ENCODE peak calls at places on chromosomes 11 and 22, in four cellular contexts. B, N, H and Y are unnamed samples.

GRCh38 chr22:24938741-24939341 is 7.7 kb downstream of the LHFPL7 start:
- DNase-seq in B (peak), H (peak), N (no peak), Y (no peak)

GRCh38 chr11:1048375-1049070 is 12.0 kb upstream of the MUC6 start:
- DNase-seq in H (no peak), N (no peak), B (no peak), Y (no peak)

GRCh38 chr22:50169774-50170341 is 673 bp upstream of the PANX2 start:
- DNase-seq in N (no peak), B (no peak), H (peak), Y (no peak)

GRCh38 chr11:85745626-85746025 is 59.6 kb upstream of the CCDC89 start:
- DNase-seq in B (no peak), H (no peak), N (no peak), Y (no peak)

GRCh38 chr11:134277176-134278001 is 1.2 kb downstream of the GLB1L3 start:
- DNase-seq in H (no peak), B (no peak), N (no peak), Y (no peak)

GRCh38 chr22:50600541-50600940 is at the start of gene MAPK8IP2:
- DNase-seq in N (no peak), B (no peak), H (no peak), Y (no peak)

GRCh38 chr11:8227156-8228152 is 36.2 kb downstream of the LMO1 start:
- DNase-seq in H (no peak), B (no peak), N (no peak), Y (peak)

GRCh38 chr11:111967651-111968050 is 30.5 kb downstream of the DIXDC1 start:
- DNase-seq in B (no peak), H (no peak), N (peak), Y (no peak)

GRCh38 chr11:97398246-97398645 is 1008.4 kb downstream of the JRKL start:
- DNase-seq in B (no peak), N (no peak), H (no peak), Y (no peak)

GRCh38 chr11:120219935-120220746 is 9.3 kb downstream of the OAF start:
- DNase-seq in N (no peak), H (no peak), B (no peak), Y (no peak)

GRCh38 chr22:47921906-47922305 is 1159.5 kb downstream of the TBC1D22A start:
- DNase-seq in N (no peak), H (no peak), B (no peak), Y (no peak)

GRCh38 chr11:123194308-123195181 is 503 bp downstream of the CLMP start:
- DNase-seq in H (peak), N (no peak), B (no peak), Y (no peak)

GRCh38 chr11:66864172-66864901 is 7.5 kb downstream of the LRFN4 start:
- DNase-seq in H (no peak), N (no peak), B (no peak), Y (no peak)

GRCh38 chr11:114345575-114346222 is 49.5 kb downstream of the NNMT start:
- DNase-seq in N (no peak), B (no peak), H (no peak), Y (no peak)

GRCh38 chr11:119101759-119102423 is at the start of gene DPAGT1:
- DNase-seq in N (peak), H (peak), B (peak), Y (peak)

GRCh38 chr22:20129747-20130014 is 1.9 kb upstream of the ZDHHC8 start:
- DNase-seq in H (no peak), B (no peak), N (no peak), Y (no peak)

GRCh38 chr11:100753562-100753961 is 66.5 kb downstream of the ARHGAP42 start:
- DNase-seq in N (no peak), H (no peak), B (no peak), Y (no peak)

GRCh38 chr11:15346907-15347306 is 232.2 kb downstream of the INSC start:
- DNase-seq in B (no peak), H (no peak), N (no peak), Y (no peak)

GRCh38 chr22:40721266-40721665 is 42.0 kb downstream of the MCHR1 start:
- DNase-seq in B (no peak), H (peak), N (no peak), Y (no peak)

GRCh38 chr11:44269369-44270351 is 40.3 kb downstream of the ALX4 start:
- DNase-seq in H (peak), N (no peak), B (no peak), Y (no peak)

GRCh38 chr11:113373306-113373705 is 14.3 kb upstream of the ANKK1 start:
- DNase-seq in N (no peak), B (no peak), H (peak), Y (no peak)

GRCh38 chr11:67632982-67633755 is 3.4 kb upstream of the NUDT8 start:
- DNase-seq in B (no peak), N (peak), H (no peak), Y (no peak)

GRCh38 chr22:20952544-20953341 is 14.3 kb upstream of the AIFM3 start:
- DNase-seq in B (no peak), H (no peak), N (no peak), Y (no peak)

GRCh38 chr11:92739020-92739419 is 230.4 kb upstream of the MTNR1B start:
- DNase-seq in B (no peak), N (no peak), H (peak), Y (no peak)

GRCh38 chr11:7314811-7315604 is 63.3 kb downstream of the SYT9 start:
- DNase-seq in B (no peak), N (no peak), H (no peak), Y (no peak)

GRCh38 chr11:29280452-29280851 is 736.4 kb downstream of the KCNA4 start:
- DNase-seq in H (peak), B (no peak), N (no peak), Y (peak)
- H3K4me3 ChIP-seq in H (no peak), B (no peak), N (no peak), Y (no peak)

DNA sequence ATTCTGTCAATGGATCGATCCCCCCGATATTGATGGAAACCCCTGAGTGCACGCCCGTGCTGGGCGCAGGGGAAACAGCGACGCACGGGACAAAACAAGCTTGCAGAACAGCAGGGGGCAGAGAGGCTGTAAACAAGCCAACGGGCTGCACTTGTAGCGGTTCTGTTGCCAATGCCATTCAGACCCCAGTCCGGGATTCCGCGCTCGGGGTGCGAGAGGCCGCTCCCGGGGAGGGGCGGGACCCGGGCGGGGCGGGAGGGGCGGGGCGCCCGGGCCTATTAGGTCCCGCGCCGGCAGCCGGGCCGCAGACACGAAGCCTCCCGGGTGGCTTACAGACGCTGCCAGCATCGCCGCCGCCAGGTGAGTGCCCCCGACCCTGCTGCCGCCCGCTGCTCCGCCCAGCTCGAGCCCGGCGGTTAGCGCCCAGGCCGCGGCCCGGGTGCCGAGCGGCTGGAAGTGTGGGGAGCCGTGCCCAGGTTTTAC is at the start of gene BIK:
- DNase-seq in H (peak), N (peak), B (no peak), Y (no peak)
- TF ChIP-seq CTCF in H (peak), N (no peak), B (no peak), Y (peak)

DNA sequence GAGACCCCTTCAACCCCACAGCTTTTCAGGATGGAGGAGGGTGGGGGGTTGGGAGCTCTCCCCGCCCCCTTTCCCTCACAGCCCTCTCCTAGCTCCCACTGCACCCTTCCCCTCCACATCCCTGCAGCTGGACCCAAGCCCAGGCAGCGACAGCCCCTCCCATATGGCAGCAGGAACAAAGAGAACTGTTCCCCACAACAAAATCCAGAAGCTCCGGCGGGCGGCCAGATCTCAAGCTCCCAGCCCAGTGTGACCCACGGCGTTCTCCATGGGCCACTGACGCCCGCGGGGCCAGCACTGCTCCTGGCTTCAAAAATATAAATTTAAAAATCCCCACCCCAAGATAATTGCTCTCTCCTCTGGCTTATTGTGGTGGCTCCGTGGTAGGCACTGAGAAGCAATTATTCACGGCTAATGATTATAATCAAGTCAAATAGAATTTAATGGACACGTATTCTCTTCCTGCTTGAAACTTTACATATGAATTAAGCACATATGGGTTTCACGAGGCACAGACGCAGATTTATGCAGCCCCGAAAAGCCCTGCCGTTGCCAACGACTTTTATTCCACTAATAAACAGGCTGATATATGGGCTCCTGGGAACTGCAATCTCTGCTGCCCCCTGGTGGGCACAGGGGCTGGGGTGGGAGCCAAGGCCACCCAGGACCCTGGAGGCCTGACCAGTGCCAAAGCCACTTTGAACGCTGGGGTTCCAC is 17.6 kb downstream of the MACROD1 start:
- DNase-seq in H (peak), B (peak), N (peak), Y (peak)
- H3K4me3 ChIP-seq in H (peak), B (peak), N (peak), Y (no peak)

DNA sequence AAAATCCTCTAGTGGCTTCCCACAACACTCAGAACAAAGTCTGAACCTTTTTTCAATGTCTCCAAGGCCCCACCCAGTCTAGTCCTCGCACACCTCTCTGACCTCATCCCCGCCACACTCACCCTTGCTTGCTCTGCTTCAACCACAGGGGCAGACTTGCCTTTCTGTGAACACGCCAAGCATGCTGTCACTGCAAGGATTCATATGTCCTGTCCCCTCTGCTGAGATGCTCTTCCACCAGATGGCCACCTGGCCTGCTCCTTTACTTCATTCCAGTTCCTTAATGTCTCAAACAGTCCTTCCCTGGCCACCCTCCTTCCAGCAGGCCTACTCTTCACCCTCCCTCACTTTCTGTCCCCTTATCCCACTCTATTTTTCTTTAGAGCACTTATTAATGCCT is 60.6 kb upstream of the ARHGAP20 start:
- DNase-seq in H (no peak), N (no peak), B (no peak), Y (no peak)
- TF ChIP-seq CTCF in H (no peak), N (no peak), B (no peak), Y (no peak)

GRCh38 chr11:46616551-46617450 is at the start of gene HARBI1:
- DNase-seq in H (peak), B (peak), N (peak), Y (no peak)

GRCh38 chr11:46607516-46607915 is 9.5 kb downstream of the HARBI1 start:
- DNase-seq in N (no peak), H (no peak), B (no peak), Y (no peak)

GRCh38 chr11:46615756-46616155 is 1.3 kb downstream of the HARBI1 start:
- DNase-seq in N (no peak), B (no peak), H (no peak), Y (no peak)

GRCh38 chr11:46611526-46612304 is 5.3 kb downstream of the HARBI1 start:
- DNase-seq in N (no peak), H (no peak), B (no peak), Y (no peak)

DNA sequence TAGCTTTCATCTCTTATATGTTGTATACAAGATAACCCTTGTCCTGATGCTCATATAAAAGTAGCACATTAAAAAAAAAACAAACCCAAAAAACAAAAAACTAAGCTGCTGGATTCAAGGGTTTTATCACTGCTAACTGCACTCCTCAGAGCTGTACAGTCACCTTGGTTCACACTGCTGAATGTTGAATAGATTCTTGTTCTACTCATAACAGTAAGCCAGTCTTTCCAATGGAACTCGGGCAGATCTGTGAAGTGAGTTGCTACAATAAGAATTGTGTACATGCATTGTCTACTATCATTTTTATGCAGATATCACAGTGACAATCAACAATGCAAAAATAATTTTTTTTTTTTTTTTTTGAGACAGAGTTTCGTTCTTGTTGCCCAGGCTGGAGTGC is 4.7 kb downstream of the HARBI1 start:
- DNase-seq in H (no peak), B (no peak), N (no peak), Y (no peak)
- H3K4me3 ChIP-seq in H (no peak), B (no peak), N (no peak), Y (no peak)

DNA sequence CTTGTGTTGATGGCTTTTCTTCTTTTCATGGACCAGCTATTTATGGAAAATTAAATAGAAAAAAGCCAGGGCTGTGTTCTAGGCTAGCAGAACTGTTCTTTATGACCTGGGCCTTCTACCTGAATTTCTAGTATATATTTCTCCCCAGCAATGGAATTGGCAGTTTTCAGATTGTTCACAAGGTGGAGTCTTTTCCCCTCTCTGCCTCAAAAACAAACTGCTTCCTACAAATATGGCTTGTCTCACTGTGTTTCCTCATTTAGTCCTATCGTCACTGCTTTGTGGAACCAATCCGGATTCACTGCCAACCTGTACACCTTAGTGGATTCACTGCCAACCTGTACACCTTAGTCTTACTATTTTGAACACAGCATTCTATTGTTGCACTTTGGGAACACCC is 5.0 kb upstream of the APOL5 start:
- DNase-seq in N (no peak), H (no peak), B (no peak), Y (no peak)
- TF ChIP-seq CTCF in N (no peak), H (no peak), B (no peak), Y (no peak)